ENCODE peak calls at places on chromosomes 13 and 19, in eight cellular contexts. N, Y, V, S, Q, B, I and K are unnamed samples.
A peak's percentile ranks its signal among the peaks of the same experiment; 100 is the strongest.

GRCh38 chr13:32903720-32904119 is 112.5 kb upstream of the KL start:
- DNase-seq in I (no peak), N (no peak), Q (no peak), V (no peak), S (no peak), Y (peak; percentile 20), B (no peak), K (no peak)

GRCh38 chr13:97878421-97879375 is 74.8 kb upstream of the IPO5 start:
- DNase-seq in B (no peak), Q (no peak), I (no peak), V (no peak), Y (no peak), S (no peak), N (no peak), K (no peak)

GRCh38 chr19:49758292-49758691 is 4.8 kb downstream of the TSKS start:
- DNase-seq in B (no peak), I (no peak), N (no peak), S (no peak), Y (no peak), Q (no peak), V (no peak), K (peak; percentile 24)

GRCh38 chr13:34338102-34338501 is 520.2 kb downstream of the RFC3 start:
- DNase-seq in N (no peak), B (no peak), S (no peak), Q (no peak), I (no peak), Y (no peak), V (no peak), K (peak; percentile 8)

GRCh38 chr19:623974-624373 is 9.4 kb downstream of the POLRMT start:
- DNase-seq in S (no peak), V (no peak), Q (no peak), B (no peak), Y (no peak), I (no peak), N (no peak), K (no peak)

GRCh38 chr13:32037471-32037870 is 5.9 kb downstream of the FRY start:
- DNase-seq in S (no peak), V (no peak), Q (no peak), I (no peak), N (no peak), B (no peak), Y (no peak), K (no peak)

GRCh38 chr19:48452656-48453480 is 2.5 kb upstream of the KCNJ14 start:
- DNase-seq in N (no peak), V (no peak), B (no peak), Y (no peak), Q (no peak), S (no peak), I (no peak), K (no peak)

GRCh38 chr13:33690321-33690720 is 127.6 kb upstream of the RFC3 start:
- DNase-seq in Q (no peak), Y (no peak), I (no peak), N (no peak), S (no peak), B (no peak), V (no peak), K (no peak)

GRCh38 chr13:107650081-107650701 is 565.1 kb downstream of the LIG4 start:
- DNase-seq in N (peak; percentile 53), I (peak; percentile 47), S (peak; percentile 74), Y (peak; percentile 12), V (peak; percentile 15), B (no peak), Q (peak; percentile 40), K (peak; percentile 50)

GRCh38 chr13:30256713-30257432 is 50.5 kb downstream of the KATNAL1 start:
- DNase-seq in Q (no peak), S (no peak), V (no peak), Y (no peak), N (no peak), B (no peak), I (no peak), K (no peak)

GRCh38 chr13:40189885-40190655 is 476.4 kb downstream of the FOXO1 start:
- DNase-seq in Q (no peak), V (no peak), B (no peak), Y (no peak), S (no peak), I (no peak), N (no peak), K (no peak)

GRCh38 chr13:77519808-77520207 is 15.7 kb upstream of the SCEL start:
- DNase-seq in S (no peak), V (no peak), I (no peak), Y (no peak), Q (no peak), B (no peak), N (no peak), K (peak; percentile 41)

GRCh38 chr13:87677334-87678234 is 6.4 kb downstream of the SLITRK5 start:
- DNase-seq in B (no peak), I (no peak), Y (no peak), N (no peak), Q (peak; percentile 22), V (no peak), S (peak; percentile 71), K (no peak)

GRCh38 chr13:97904059-97904458 is 49.4 kb upstream of the IPO5 start:
- DNase-seq in B (no peak), I (no peak), N (no peak), S (no peak), Y (no peak), Q (no peak), V (no peak), K (no peak)

GRCh38 chr19:28575816-28576215 is 637.1 kb downstream of the UQCRFS1 start:
- DNase-seq in V (no peak), Q (no peak), I (no peak), N (no peak), Y (no peak), S (no peak), B (no peak), K (no peak)

GRCh38 chr13:29457299-29457698 is 138.2 kb downstream of the SLC7A1 start:
- DNase-seq in Q (no peak), B (peak; percentile 43), V (no peak), N (no peak), I (no peak), Y (no peak), S (no peak), K (peak; percentile 92)

GRCh38 chr13:43072394-43072793 is 49.0 kb downstream of the DNAJC15 start:
- DNase-seq in S (no peak), B (no peak), N (no peak), Y (no peak), V (peak; percentile 24), Q (no peak), I (no peak), K (peak; percentile 15)

GRCh38 chr19:5985098-5985783 is 7.3 kb upstream of the RANBP3 start:
- DNase-seq in I (no peak), V (no peak), Q (peak; percentile 51), S (no peak), B (peak; percentile 79), N (no peak), Y (no peak), K (peak; percentile 64)

GRCh38 chr13:99196466-99197256 is 4.0 kb upstream of the UBAC2 start:
- DNase-seq in S (no peak), I (no peak), Q (no peak), B (no peak), N (no peak), Y (no peak), V (no peak), K (peak; percentile 66)

GRCh38 chr19:4641132-4641531 is 1.8 kb downstream of the TNFAIP8L1 start:
- DNase-seq in V (no peak), I (no peak), N (no peak), S (no peak), Y (no peak), B (no peak), Q (peak; percentile 41), K (peak; percentile 74)

DNA sequence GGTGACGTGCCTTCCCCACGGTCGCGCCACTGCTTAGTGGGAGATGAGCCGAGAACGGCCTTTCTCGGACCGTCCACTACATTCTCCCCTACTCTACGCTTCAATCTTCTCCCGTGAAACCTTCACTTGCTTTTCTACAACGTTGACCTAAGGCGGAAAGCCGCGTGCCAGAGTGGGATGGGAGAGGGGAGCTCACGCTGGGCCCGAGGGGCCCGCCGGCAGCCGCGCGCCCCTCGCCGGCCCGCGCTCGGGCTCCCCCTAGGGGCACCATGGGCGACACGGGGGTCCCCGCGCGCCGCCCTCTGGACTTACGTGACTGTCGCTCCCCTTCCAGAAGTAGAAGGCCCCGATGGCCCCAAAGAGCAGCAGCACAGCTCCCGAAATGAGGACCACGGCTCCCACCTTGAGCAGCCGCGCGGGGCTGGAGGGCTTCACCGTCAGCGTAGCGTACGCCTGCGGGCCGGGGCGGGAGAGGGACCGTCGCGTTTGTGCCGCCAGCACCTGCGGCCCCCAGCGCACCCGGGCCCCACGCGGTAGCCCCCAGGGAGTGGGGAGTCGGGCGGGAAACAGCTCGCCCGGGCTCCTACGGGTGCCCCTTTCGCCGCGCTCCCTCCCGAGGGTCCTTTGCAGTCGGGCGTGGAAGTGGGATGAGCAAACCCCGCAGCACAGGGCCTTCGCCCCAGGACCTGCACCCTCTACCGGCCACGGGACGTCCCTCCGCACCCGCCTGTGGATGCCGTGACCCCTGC is 727 bp downstream of the CNMD start:
- DNase-seq in Q (peak; percentile 18), V (no peak), S (peak; percentile 67), I (no peak), N (no peak), Y (peak; percentile 18), B (no peak), K (no peak)
- TF ChIP-seq CTCF in Q (no peak), V (peak; percentile 18), S (peak; percentile 51), I (peak; percentile 94), N (peak; percentile 9), Y (peak; percentile 37), B (peak; percentile 30), K (no peak)

GRCh38 chr19:11247934-11248333 is 8.5 kb downstream of the ANGPTL8 start:
- DNase-seq in Y (no peak), B (no peak), N (no peak), I (no peak), Q (no peak), S (no peak), V (no peak), K (no peak)
- H3K4me3 ChIP-seq in Y (no peak overlapping the region), B (no peak overlapping the region), N (no peak overlapping the region), I (no peak overlapping the region), Q (no peak overlapping the region), S (no peak overlapping the region), V (no peak overlapping the region), K (no peak overlapping the region)

DNA sequence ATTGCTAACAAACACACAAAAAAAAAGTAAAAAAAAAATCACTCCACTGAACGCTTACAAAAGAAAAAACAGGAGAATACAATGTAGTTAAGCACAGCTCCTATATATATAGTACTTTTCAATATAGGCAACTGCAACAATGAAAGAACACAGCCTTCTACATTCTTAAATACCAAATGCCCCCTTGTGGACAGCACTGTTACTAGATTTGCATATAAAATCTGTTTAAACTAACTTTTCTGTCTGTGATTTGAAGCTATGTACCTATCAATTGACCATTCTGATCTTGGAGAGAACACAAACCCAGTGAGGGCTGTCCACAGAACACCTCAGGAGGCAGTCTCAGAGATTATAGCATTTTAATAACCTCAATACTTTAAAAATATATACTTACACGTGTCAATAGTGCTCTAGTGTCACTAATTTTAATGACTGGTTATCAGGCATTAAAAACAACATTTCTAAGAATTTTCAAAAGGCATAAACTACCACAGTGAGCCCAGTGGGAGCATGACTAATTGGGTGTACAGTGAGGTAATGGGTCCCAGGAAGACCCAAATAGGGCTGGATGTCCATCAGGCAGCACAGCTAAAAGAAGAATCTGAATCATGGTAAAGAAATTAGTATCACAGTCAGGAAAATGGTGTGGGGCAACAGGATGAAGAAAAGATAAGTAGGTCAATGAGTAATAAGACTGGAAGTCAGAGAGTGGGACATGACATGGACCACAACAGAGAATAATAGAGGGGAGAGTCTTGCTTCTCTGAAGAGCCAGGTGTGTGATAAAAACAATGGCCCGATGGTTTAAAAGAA is 22.2 kb downstream of the CCDC169 start:
- DNase-seq in Q (peak; percentile 32), S (no peak), Y (no peak), B (no peak), I (no peak), V (peak; percentile 58), N (no peak), K (peak; percentile 69)
- TF ChIP-seq CTCF in Q (no peak), S (peak; percentile 61), Y (peak; percentile 48), B (peak; percentile 61), I (peak; percentile 37), V (peak; percentile 65), N (peak; percentile 49), K (peak; percentile 50)

GRCh38 chr19:37007587-37008220 is 70.5 kb upstream of the ZNF420 start:
- DNase-seq in Y (peak; percentile 83), N (peak; percentile 27), S (peak; percentile 79), B (no peak), I (peak; percentile 1), Q (peak; percentile 51), V (no peak), K (no peak)
- H3K4me3 ChIP-seq in Y (peak overlapping the region; percentile 88), N (peak overlapping the region; percentile 39), S (peak overlapping the region; percentile 47), B (peak overlapping the region; percentile 27), I (no peak overlapping the region), Q (no peak overlapping the region), V (peak overlapping the region; percentile 16), K (peak overlapping the region; percentile 28)